ENCODE peak calls at places on chromosomes 1 and 21, in ten cellular contexts. P is iPS DF 6.9, F is MM.1S, B is K562, I is PC-9, M is right atrium auricular region, N is GM06990, L is BJ, C is lower lobe of right lung, G is fibroblast of lung. D is an unnamed sample.
A peak's percentile ranks its signal among the peaks of the same experiment; 100 is the strongest.

GRCh38 chr1:228210076-228210651 is 2.3 kb downstream of the OBSCN start:
- DNase-seq in P (no peak), F (no peak), B (no peak), I (peak; percentile 87), M (peak; percentile 58), N (no peak), L (no peak), C (no peak), G (no peak), D (no peak)

GRCh38 chr1:180181048-180181447 is 26.4 kb downstream of the QSOX1 start:
- DNase-seq in P (no peak), F (no peak), B (peak; percentile 66), I (no peak), M (no peak), N (no peak), L (no peak), C (peak; percentile 44), G (peak; percentile 31), D (peak; percentile 68)

GRCh38 chr1:188355082-188355481 is 1526.3 kb downstream of the PLA2G4A start:
- DNase-seq in P (no peak), F (no peak), B (no peak), I (no peak), M (no peak), N (no peak), L (no peak), C (no peak), G (no peak), D (no peak)

GRCh38 chr1:244264163-244264562 is 187.5 kb downstream of the ADSS2 start:
- DNase-seq in P (no peak), F (no peak), B (no peak), I (no peak), M (no peak), N (no peak), L (no peak), C (no peak), G (no peak), D (no peak)

GRCh38 chr1:181179980-181180964 is 91.8 kb downstream of the IER5 start:
- DNase-seq in P (no peak), F (peak; percentile 16), B (no peak), I (no peak), M (peak; percentile 75), N (no peak), L (peak; percentile 29), C (peak; percentile 76), G (peak; percentile 77), D (no peak)

GRCh38 chr21:28150021-28150420 is 842.7 kb downstream of the LTN1 start:
- DNase-seq in P (no peak), F (no peak), B (no peak), I (no peak), M (no peak), N (no peak), L (no peak), C (no peak), G (no peak), D (no peak)

GRCh38 chr1:62407398-62408009 is 29.3 kb upstream of the USP1 start:
- DNase-seq in P (peak; percentile 63), F (peak; percentile 57), B (peak; percentile 53), I (no peak), M (no peak), N (peak; percentile 14), L (no peak), C (no peak), G (peak; percentile 73), D (peak; percentile 54)

GRCh38 chr1:38571726-38572125 is 287.8 kb downstream of the RRAGC start:
- DNase-seq in P (no peak), F (no peak), B (no peak), I (no peak), M (no peak), N (no peak), L (no peak), C (no peak), G (no peak), D (no peak)

GRCh38 chr1:59218521-59219236 is 78.2 kb upstream of the FGGY start:
- DNase-seq in P (no peak), F (no peak), B (no peak), I (no peak), M (no peak), N (no peak), L (no peak), C (no peak), G (peak; percentile 94), D (no peak)

GRCh38 chr1:3768811-3769390 is 3.6 kb upstream of the SMIM1 start:
- DNase-seq in P (no peak), F (no peak), B (no peak), I (no peak), M (no peak), N (no peak), L (no peak), C (no peak), G (no peak), D (no peak)

GRCh38 chr1:204837440-204838084 is 33.1 kb upstream of the NFASC start:
- DNase-seq in P (peak; percentile 66), F (peak; percentile 66), B (peak; percentile 63), I (peak; percentile 33), M (no peak), N (no peak), L (no peak), C (no peak), G (peak; percentile 52), D (peak; percentile 43)

GRCh38 chr1:74504125-74505065 is 8.0 kb downstream of the LRRC53 start:
- DNase-seq in P (peak; percentile 70), F (peak; percentile 62), B (peak; percentile 12), I (peak; percentile 30), M (no peak), N (no peak), L (no peak), C (no peak), G (peak; percentile 21), D (peak; percentile 78)

DNA sequence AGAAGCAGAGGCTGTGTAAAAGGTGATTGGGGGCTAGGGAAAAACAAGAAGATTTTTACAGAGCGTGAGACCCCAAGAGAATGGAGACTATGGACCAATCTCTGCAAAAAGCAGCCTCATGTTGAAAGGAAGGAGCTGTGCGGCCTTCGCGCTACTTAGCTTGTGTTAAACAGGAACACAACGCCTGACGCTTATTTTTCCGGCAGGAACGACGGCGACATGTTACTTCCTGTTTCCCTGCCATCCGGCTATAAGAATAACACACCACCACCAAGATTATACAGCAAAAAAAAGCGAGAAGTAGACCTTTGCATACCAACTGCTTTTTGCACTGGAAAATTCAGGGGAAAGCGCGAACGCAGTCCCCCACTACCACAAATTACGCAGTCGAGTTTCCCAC is 272.7 kb downstream of the FAM72C start:
- DNase-seq in P (no peak), F (no peak), B (no peak), I (no peak), M (peak; percentile 60), N (no peak), L (no peak), C (peak; percentile 59), G (no peak), D (no peak)
- H3K27me3 ChIP-seq in P (peaks cover 30% of the 10 kb centered on the region), F (peaks cover 10% of the 10 kb centered on the region), B (peaks cover under 1% of the 10 kb centered on the region), I (no peaks in the 10 kb centered on the region), M (peaks cover 5% of the 10 kb centered on the region), N (no peaks in the 10 kb centered on the region), L (peaks cover 12% of the 10 kb centered on the region), C (peaks cover 58% of the 10 kb centered on the region), G (peaks cover 13% of the 10 kb centered on the region), D (no peaks in the 10 kb centered on the region)

GRCh38 chr1:29944253-29944652 is 707.9 kb downstream of the PTPRU start:
- DNase-seq in P (no peak), F (no peak), B (peak; percentile 49), I (no peak), M (no peak), N (no peak), L (no peak), C (no peak), G (no peak), D (no peak)

GRCh38 chr1:29949676-29950075 is 713.4 kb downstream of the PTPRU start:
- DNase-seq in P (no peak), F (no peak), B (no peak), I (no peak), M (no peak), N (no peak), L (no peak), C (no peak), G (no peak), D (no peak)

GRCh38 chr1:29943034-29943433 is 706.7 kb downstream of the PTPRU start:
- DNase-seq in P (no peak), F (no peak), B (no peak), I (no peak), M (no peak), N (no peak), L (no peak), C (no peak), G (no peak), D (no peak)

GRCh38 chr1:29946057-29946456 is 709.7 kb downstream of the PTPRU start:
- DNase-seq in P (no peak), F (no peak), B (no peak), I (no peak), M (no peak), N (no peak), L (no peak), C (no peak), G (no peak), D (no peak)

DNA sequence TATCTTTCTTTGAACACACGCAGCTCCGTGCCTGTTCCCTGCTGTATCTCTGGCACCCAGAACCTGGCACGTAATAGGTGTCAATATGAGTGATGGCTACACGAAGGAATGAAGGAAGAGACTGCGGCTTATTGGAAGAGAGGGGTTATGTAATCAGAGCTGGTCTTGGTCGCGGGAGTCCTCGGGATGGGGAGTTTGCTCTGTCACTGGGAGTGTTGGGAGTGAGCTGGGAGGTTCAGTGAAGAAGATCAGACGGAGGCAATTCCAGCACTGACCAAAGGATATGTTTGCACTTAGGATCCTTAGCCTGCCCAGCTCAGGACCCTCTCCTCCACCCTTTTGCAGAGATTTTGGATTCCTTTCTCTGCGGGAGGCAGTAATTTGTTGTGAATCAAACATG is 709.1 kb downstream of the PTPRU start:
- DNase-seq in P (no peak), F (no peak), B (no peak), I (no peak), M (no peak), N (no peak), L (no peak), C (no peak), G (no peak), D (no peak)
- H3K27me3 ChIP-seq in P (no peaks in the 10 kb centered on the region), F (peaks cover 30% of the 10 kb centered on the region), B (no peaks in the 10 kb centered on the region), I (peaks cover 4% of the 10 kb centered on the region), M (no peaks in the 10 kb centered on the region), N (no peaks in the 10 kb centered on the region), L (no peaks in the 10 kb centered on the region), C (peaks cover 21% of the 10 kb centered on the region), G (no peaks in the 10 kb centered on the region), D (no peaks in the 10 kb centered on the region)

GRCh38 chr1:151976015-151976343 is 17.7 kb downstream of the S100A10 start:
- DNase-seq in P (no peak), F (no peak), B (peak; percentile 82), I (no peak), M (no peak), N (no peak), L (no peak), C (no peak), G (no peak), D (no peak)
- H3K27me3 ChIP-seq in P (no peaks in the 10 kb centered on the region), F (no peaks in the 10 kb centered on the region), B (peaks cover 6% of the 10 kb centered on the region), I (no peaks in the 10 kb centered on the region), M (no peaks in the 10 kb centered on the region), N (no peaks in the 10 kb centered on the region), L (peaks cover 1% of the 10 kb centered on the region), C (no peaks in the 10 kb centered on the region), G (no peaks in the 10 kb centered on the region), D (no peaks in the 10 kb centered on the region)

DNA sequence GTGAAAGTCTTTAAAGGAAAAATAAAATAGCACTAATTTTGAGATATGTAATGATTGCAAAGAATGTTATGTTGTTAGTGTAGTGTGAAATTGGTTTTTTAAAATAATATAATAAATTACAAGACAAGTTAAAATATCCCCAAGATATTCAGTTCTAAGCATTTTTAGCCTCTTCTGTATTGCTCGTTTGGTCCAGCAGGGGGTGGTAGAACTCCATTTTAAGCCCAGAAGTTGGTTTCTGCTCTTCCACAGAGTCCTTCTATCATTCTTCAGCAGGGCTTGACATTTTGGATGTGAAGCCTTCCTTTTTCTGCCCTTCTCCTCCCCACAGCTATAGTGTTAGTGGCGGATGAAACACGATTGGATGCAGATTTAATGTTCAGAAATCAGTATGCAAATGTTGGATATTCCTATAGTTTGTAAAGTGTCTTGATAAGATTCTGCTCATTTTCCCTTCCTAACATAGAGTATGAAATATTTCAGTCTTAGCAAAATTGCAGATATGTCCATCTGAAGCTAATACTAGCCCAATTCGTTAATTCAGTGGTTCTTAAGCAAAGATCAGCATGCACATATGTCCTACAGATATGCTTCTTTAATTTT is 1.5 kb downstream of the NCAM2 start:
- DNase-seq in P (no peak), F (peak; percentile 57), B (peak; percentile 47), I (no peak), M (no peak), N (no peak), L (no peak), C (no peak), G (peak; percentile 73), D (peak; percentile 59)
- H3K27me3 ChIP-seq in P (peaks cover 7% of the 10 kb centered on the region), F (no peaks in the 10 kb centered on the region), B (peaks cover 7% of the 10 kb centered on the region), I (peaks cover 6% of the 10 kb centered on the region), M (no peaks in the 10 kb centered on the region), N (no peaks in the 10 kb centered on the region), L (no peaks in the 10 kb centered on the region), C (peaks cover 11% of the 10 kb centered on the region), G (no peaks in the 10 kb centered on the region), D (no peaks in the 10 kb centered on the region)

D was measured in HAP-1.